ENCODE peak calls at places on chromosomes 13 and 19, in six cellular contexts. D is RWPE1; H is non-pigmented ciliary epithelial cell; X is left kidney; M is activated naive CD8-positive, alpha-beta T cell treated with anti-CD3 and anti-CD28 coated beads, Interleukin-2, amount 10 ng/mL, durations not matched to agents 7 days and 5 days; N is psoas muscle. B is an unnamed sample.

GRCh38 chr13:21242236-21242635 is 65.8 kb downstream of the MRPL57 start:
- DNase-seq in D (no peak), H (no peak), X (peak), M (no peak), N (no peak), B (no peak)

GRCh38 chr19:18291590-18292459 is 10.4 kb upstream of the JUND start:
- DNase-seq in D (peak), H (peak), X (peak), M (peak), N (peak), B (no peak)

GRCh38 chr13:111020546-111020945 is 94.6 kb upstream of the ARHGEF7 start:
- DNase-seq in D (no peak), H (no peak), X (no peak), M (no peak), N (no peak), B (no peak)

GRCh38 chr13:25839356-25839755 is 212.5 kb downstream of the SHISA2 start:
- DNase-seq in D (no peak), H (no peak), X (peak), M (no peak), N (no peak), B (no peak)

GRCh38 chr13:80132741-80133601 is 208.0 kb downstream of the SPRY2 start:
- DNase-seq in D (no peak), H (no peak), X (peak), M (no peak), N (peak), B (no peak)

GRCh38 chr13:27130223-27131015 is 41.2 kb downstream of the USP12 start:
- DNase-seq in D (no peak), H (peak), X (no peak), M (no peak), N (no peak), B (no peak)

GRCh38 chr19:44927746-44928145 is 13.3 kb downstream of the APOC1 start:
- DNase-seq in D (no peak), H (no peak), X (no peak), M (no peak), N (no peak), B (no peak)

GRCh38 chr19:34364830-34365462 is at the start of gene GPI:
- DNase-seq in D (peak), H (no peak), X (peak), M (peak), N (peak), B (no peak)

GRCh38 chr19:16654151-16654550 is 5.8 kb downstream of the SMIM7 start:
- DNase-seq in D (peak), H (no peak), X (peak), M (no peak), N (no peak), B (no peak)

GRCh38 chr13:73715114-73715909 is 418.9 kb downstream of the KLF12 start:
- DNase-seq in D (no peak), H (no peak), X (peak), M (peak), N (no peak), B (no peak)

GRCh38 chr13:50075619-50076097 is 60.4 kb downstream of the KCNRG start:
- DNase-seq in D (no peak), H (no peak), X (peak), M (no peak), N (no peak), B (no peak)

GRCh38 chr19:38683393-38684077 is 36.1 kb downstream of the ACTN4 start:
- DNase-seq in D (peak), H (peak), X (peak), M (no peak), N (peak), B (peak)

GRCh38 chr19:15555759-15556633 is 47.7 kb downstream of the CYP4F22 start:
- DNase-seq in D (peak), H (peak), X (peak), M (peak), N (peak), B (peak)

GRCh38 chr13:94966380-94966779 is 254.0 kb upstream of the SOX21 start:
- DNase-seq in D (no peak), H (no peak), X (peak), M (no peak), N (no peak), B (no peak)

GRCh38 chr13:25899464-25899863 is 152.4 kb downstream of the SHISA2 start:
- DNase-seq in D (no peak), H (no peak), X (no peak), M (no peak), N (no peak), B (no peak)

GRCh38 chr13:56020425-56020824 is 1120.3 kb upstream of the PRR20A start:
- DNase-seq in D (no peak), H (no peak), X (no peak), M (no peak), N (no peak), B (no peak)

GRCh38 chr13:110257408-110257807 is 49.5 kb downstream of the COL4A1 start:
- DNase-seq in D (no peak), H (no peak), X (no peak), M (no peak), N (no peak), B (no peak)

GRCh38 chr13:43786766-43787517 is at the start of gene ENOX1:
- DNase-seq in D (peak), H (no peak), X (peak), M (peak), N (peak), B (no peak)

B was measured in epithelial cell of prostate.